ENCODE peak calls at places on chromosomes 3 and 15, in four cellular contexts. L is IMR-90; F is GM04504; J is stimulated activated CD4-positive, alpha-beta T cell treated with anti-CD3 and anti-CD28 coated beads, Interleukin-12 subunit alpha, Interleukin-12 subunit beta, amount 100 ng/mL, for 24 hours. V is an unnamed sample.

GRCh38 chr3:43695443-43695842 is 4.7 kb downstream of the ABHD5 start:
- DNase-seq in L (peak), F (no peak), J (no peak), V (peak)

GRCh38 chr3:50170689-50171088 is 15.6 kb downstream of the SEMA3F start:
- DNase-seq in L (peak), F (no peak), J (no peak), V (peak)

GRCh38 chr3:14177580-14178246 is 688 bp downstream of the XPC start:
- DNase-seq in L (peak), F (no peak), J (no peak), V (peak)

GRCh38 chr3:30232142-30232541 is 374.3 kb upstream of the TGFBR2 start:
- DNase-seq in L (peak), F (peak), J (no peak), V (peak)

GRCh38 chr3:105039004-105039403 is 327.7 kb upstream of the ALCAM start:
- DNase-seq in L (no peak), F (no peak), J (no peak), V (no peak)

GRCh38 chr3:21466491-21466890 is 284.5 kb downstream of the ZNF385D start:
- DNase-seq in L (no peak), F (no peak), J (no peak), V (peak)

GRCh38 chr3:179745109-179745508 is 92.3 kb downstream of the USP13 start:
- DNase-seq in L (no peak), F (no peak), J (no peak), V (no peak)

GRCh38 chr3:181689546-181689945 is 22.2 kb upstream of the SOX2 start:
- DNase-seq in L (no peak), F (no peak), J (no peak), V (no peak)

GRCh38 chr3:54056521-54056920 is 65.8 kb upstream of the CACNA2D3 start:
- DNase-seq in L (no peak), F (no peak), J (no peak), V (no peak)

GRCh38 chr3:81492048-81492447 is 269.4 kb downstream of the GBE1 start:
- DNase-seq in L (peak), F (peak), J (no peak), V (peak)

GRCh38 chr3:185677146-185677829 is 91.2 kb downstream of the SENP2 start:
- DNase-seq in L (peak), F (peak), J (no peak), V (peak)

GRCh38 chr3:87332789-87333188 is 56.4 kb upstream of the POU1F1 start:
- DNase-seq in L (no peak), F (no peak), J (no peak), V (no peak)

GRCh38 chr3:126607214-126607908 is 47.6 kb downstream of the TXNRD3 start:
- DNase-seq in L (peak), F (peak), J (peak), V (peak)

GRCh38 chr3:79414821-79415220 is 353.0 kb downstream of the ROBO1 start:
- DNase-seq in L (peak), F (peak), J (no peak), V (peak)

GRCh38 chr3:24145981-24146822 is 201.1 kb downstream of the NR1D2 start:
- DNase-seq in L (peak), F (peak), J (no peak), V (peak)

GRCh38 chr3:12044860-12045259 is 40.7 kb downstream of the SYN2 start:
- DNase-seq in L (no peak), F (no peak), J (no peak), V (no peak)

GRCh38 chr15:82549199-82549665 is 9.0 kb upstream of the RPS17 start:
- DNase-seq in L (no peak), F (no peak), J (no peak), V (no peak)

GRCh38 chr3:152183473-152183872 is 85.3 kb upstream of the MBNL1 start:
- DNase-seq in L (peak), F (no peak), J (peak), V (peak)

GRCh38 chr3:10279384-10280176 is 13.2 kb downstream of the GHRL start:
- DNase-seq in L (no peak), F (no peak), J (no peak), V (no peak)

GRCh38 chr15:65309882-65310418 is 5.5 kb downstream of the RNU5B-1 start:
- DNase-seq in L (peak), F (no peak), J (no peak), V (peak)

GRCh38 chr3:195771651-195772300 is 40.0 kb downstream of the MUC4 start:
- DNase-seq in L (no peak), F (no peak), J (no peak), V (no peak)

GRCh38 chr15:38748710-38749109 is 184.1 kb upstream of the RASGRP1 start:
- DNase-seq in L (no peak), F (no peak), J (no peak), V (no peak)

GRCh38 chr3:65126527-65127440 is 439.0 kb upstream of the ADAMTS9 start:
- DNase-seq in L (peak), F (peak), J (no peak), V (peak)

GRCh38 chr3:81936817-81937216 is 175.4 kb upstream of the GBE1 start:
- DNase-seq in L (no peak), F (no peak), J (no peak), V (no peak)

V was measured in HCEC 1CT.